ENCODE peak calls at places on chromosomes 5 and 9, in four cellular contexts. B is psoas muscle, C is ovary, G is lower lobe of right lung. V is an unnamed sample.

GRCh38 chr9:117903453-117903852 is 199.2 kb downstream of the TLR4 start:
- DNase-seq in B (no peak), G (no peak), C (no peak), V (no peak)

GRCh38 chr5:141695627-141696180 is 13.7 kb upstream of the ARAP3 start:
- DNase-seq in B (no peak), C (no peak), G (no peak), V (no peak)

GRCh38 chr5:575636-576035 is 36.5 kb upstream of the CEP72 start:
- DNase-seq in G (no peak), B (no peak), C (no peak), V (no peak)

GRCh38 chr9:69376651-69377050 is 51.6 kb downstream of the ENTREP1 start:
- DNase-seq in C (peak; percentile 54), G (peak; percentile 54), B (peak; percentile 68), V (peak; percentile 79)

GRCh38 chr9:80144856-80145255 is 573.1 kb downstream of the TLE4 start:
- DNase-seq in G (no peak), B (no peak), C (no peak), V (no peak)

GRCh38 chr9:113633782-113634596 is 170.5 kb downstream of the RGS3 start:
- DNase-seq in G (no peak), C (peak; percentile 5), B (no peak), V (no peak)

GRCh38 chr5:137376127-137376526 is 123.0 kb downstream of the SPOCK1 start:
- DNase-seq in B (no peak), C (no peak), G (peak; percentile 82), V (peak; percentile 86)

GRCh38 chr9:21779397-21779796 is 23.0 kb upstream of the MTAP start:
- DNase-seq in C (no peak), G (no peak), B (no peak), V (no peak)

GRCh38 chr9:117672397-117672796 is 31.8 kb upstream of the TLR4 start:
- DNase-seq in C (no peak), B (no peak), G (no peak), V (no peak)

GRCh38 chr9:113349044-113349433 is 302 bp upstream of the BSPRY start:
- DNase-seq in G (no peak), B (no peak), C (no peak), V (no peak)

GRCh38 chr5:27462936-27463335 is 424.6 kb upstream of the CDH9 start:
- DNase-seq in C (no peak), G (no peak), B (no peak), V (no peak)

GRCh38 chr5:126674145-126674544 is 73.4 kb downstream of the PHAX start:
- DNase-seq in C (no peak), G (no peak), B (no peak), V (no peak)

GRCh38 chr5:136080483-136081180 is 51.8 kb downstream of the TGFBI start:
- DNase-seq in B (peak; percentile 94), C (peak; percentile 84), G (peak; percentile 91), V (peak; percentile 82)

GRCh38 chr9:91682806-91683205 is 259.2 kb upstream of the NFIL3 start:
- DNase-seq in B (no peak), C (no peak), G (no peak), V (no peak)

GRCh38 chr5:170745481-170746061 is 38.0 kb upstream of the GABRP start:
- DNase-seq in B (no peak), C (no peak), G (peak; percentile 55), V (peak; percentile 54)

GRCh38 chr5:124734574-124735168 is 11.8 kb downstream of the ZNF608 start:
- DNase-seq in C (no peak), B (no peak), G (no peak), V (no peak)
- H3K4me1 ChIP-seq in C (no peaks in the 10 kb centered on the region), B (peaks cover 56% of the 10 kb centered on the region), G (peaks cover 55% of the 10 kb centered on the region), V (peaks cover 58% of the 10 kb centered on the region)

GRCh38 chr5:163456840-163457239 is 3.1 kb downstream of the NUDCD2 start:
- DNase-seq in G (no peak), C (no peak), B (no peak), V (no peak)
- H3K27ac ChIP-seq in G (no peak overlapping the region), C (no peak overlapping the region), B (no peak overlapping the region), V (no peak overlapping the region)

DNA sequence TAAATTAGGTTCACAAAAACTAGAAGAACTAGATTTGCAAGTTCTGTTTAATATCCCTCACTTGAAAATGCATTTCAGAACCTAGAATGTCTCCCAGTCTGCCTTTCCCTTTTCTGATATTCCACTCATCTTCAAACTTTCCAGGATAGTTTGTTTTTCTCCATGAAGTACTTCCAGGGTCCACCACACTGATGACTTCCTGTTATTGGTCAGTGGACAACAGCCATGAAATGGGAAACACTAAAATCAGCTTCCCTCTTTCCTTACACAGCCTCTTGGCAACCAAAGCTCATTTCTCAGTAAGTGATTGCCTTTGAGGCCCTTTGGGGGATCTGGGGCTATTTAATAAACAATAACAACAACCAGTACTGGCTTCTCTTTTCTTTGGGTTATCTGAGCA is 68.6 kb downstream of the SERINC5 start:
- DNase-seq in G (no peak), C (no peak), B (no peak), V (no peak)
- H3K4me1 ChIP-seq in G (peaks cover 56% of the 10 kb centered on the region), C (peaks cover 20% of the 10 kb centered on the region), B (peaks cover 18% of the 10 kb centered on the region), V (peaks cover 50% of the 10 kb centered on the region)

GRCh38 chr5:77354454-77354853 is 137.7 kb downstream of the WDR41 start:
- DNase-seq in C (no peak), B (no peak), G (no peak), V (no peak)

GRCh38 chr5:77355074-77355473 is 137.0 kb downstream of the WDR41 start:
- DNase-seq in B (no peak), C (no peak), G (no peak), V (no peak)

GRCh38 chr5:77355751-77356150 is 136.4 kb downstream of the WDR41 start:
- DNase-seq in C (no peak), G (no peak), B (no peak), V (no peak)

GRCh38 chr5:77358566-77359205 is 133.4 kb downstream of the WDR41 start:
- DNase-seq in B (no peak), C (peak; percentile 21), G (no peak), V (no peak)

GRCh38 chr5:77356740-77357139 is 135.4 kb downstream of the WDR41 start:
- DNase-seq in B (no peak), C (no peak), G (no peak), V (no peak)
- H3K27ac ChIP-seq in B (no peak overlapping the region), C (no peak overlapping the region), G (no peak overlapping the region), V (no peak overlapping the region)

DNA sequence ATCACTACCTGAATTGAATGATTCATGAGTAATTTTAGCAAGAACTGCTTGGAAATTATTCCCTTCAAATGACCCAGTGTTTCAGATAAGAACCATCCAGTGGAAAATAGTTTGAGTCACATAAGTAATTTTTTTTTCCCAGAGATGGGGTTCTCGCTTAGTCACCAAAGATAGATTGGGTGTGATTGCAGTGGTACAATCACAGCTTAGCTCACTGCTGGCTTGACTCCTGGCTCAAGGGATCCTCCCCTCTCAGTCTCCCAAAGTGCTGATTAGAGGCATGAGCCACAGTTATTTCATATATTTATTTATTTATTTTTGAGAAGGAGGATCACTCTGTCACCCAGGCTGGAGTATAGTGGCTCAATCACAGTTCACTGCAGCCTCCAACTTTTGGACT is 574.6 kb upstream of the ARRDC3 start:
- DNase-seq in G (no peak), B (no peak), C (no peak), V (no peak)
- H3K4me1 ChIP-seq in G (no peaks in the 10 kb centered on the region), B (no peaks in the 10 kb centered on the region), C (no peaks in the 10 kb centered on the region), V (no peaks in the 10 kb centered on the region)

DNA sequence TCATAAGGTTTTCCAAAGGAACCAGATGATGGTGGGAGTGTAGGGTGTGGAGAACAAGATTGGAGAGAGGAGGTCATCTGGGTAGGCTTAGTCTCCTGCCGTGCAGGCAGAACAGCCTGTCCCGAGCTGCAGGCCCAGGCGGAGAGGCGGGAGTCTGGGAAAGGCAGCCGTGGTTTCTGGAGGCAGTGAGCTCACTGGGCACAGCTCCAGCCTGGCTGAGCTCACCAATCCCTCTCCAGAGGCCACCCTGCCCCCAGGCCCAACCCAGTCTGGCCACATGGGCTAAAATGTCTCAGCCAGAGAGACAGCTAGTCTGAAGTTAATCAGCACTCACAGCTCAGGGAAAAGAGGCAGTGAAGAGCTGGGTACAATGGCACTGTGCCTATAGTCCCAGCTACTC is 12.3 kb downstream of the P4HA2 start:
- DNase-seq in B (peak; percentile 97), G (peak; percentile 85), C (peak; percentile 91), V (peak; percentile 87)
- H3K27ac ChIP-seq in B (peak overlapping the region; percentile 67), G (peak overlapping the region; percentile 73), C (peak overlapping the region; percentile 46), V (peak overlapping the region; percentile 81)

DNA sequence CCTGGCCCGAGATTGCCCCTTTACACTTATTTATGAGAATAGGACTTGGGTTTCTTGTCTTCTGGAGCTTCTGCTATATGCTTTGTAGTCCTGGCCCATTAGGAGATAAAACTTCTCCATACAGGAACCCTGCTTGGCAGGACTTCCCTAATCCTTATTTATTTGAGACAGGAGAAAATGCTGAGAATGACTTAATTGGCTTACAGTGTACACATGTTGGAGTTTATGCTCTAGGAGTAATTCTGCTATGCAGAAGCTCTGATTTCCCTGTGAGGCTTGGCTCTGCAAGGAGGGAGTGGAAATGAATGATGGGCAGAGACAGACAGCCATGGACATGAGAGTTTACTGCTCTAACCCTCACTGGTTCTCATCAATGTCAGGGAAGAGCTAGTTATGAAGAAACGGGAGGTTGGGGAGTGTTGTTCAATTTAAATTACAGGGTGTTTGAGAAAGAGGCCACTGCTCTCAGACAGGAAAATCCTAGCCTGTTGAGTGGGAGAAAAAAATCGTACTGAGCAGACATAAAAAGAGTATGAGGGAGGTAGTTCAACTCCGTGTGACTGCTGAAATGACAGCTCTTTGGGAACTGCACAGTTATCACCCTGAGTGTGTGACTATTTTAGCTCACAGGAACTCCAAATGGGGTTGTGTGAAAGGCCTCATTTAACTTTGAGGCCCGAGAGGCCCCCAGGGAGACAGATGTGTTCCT is 37.5 kb downstream of the ACTBL2 start:
- DNase-seq in B (no peak), G (no peak), C (no peak), V (no peak)
- H3K4me1 ChIP-seq in B (no peaks in the 10 kb centered on the region), G (no peaks in the 10 kb centered on the region), C (peaks cover 10% of the 10 kb centered on the region), V (no peaks in the 10 kb centered on the region)

DNA sequence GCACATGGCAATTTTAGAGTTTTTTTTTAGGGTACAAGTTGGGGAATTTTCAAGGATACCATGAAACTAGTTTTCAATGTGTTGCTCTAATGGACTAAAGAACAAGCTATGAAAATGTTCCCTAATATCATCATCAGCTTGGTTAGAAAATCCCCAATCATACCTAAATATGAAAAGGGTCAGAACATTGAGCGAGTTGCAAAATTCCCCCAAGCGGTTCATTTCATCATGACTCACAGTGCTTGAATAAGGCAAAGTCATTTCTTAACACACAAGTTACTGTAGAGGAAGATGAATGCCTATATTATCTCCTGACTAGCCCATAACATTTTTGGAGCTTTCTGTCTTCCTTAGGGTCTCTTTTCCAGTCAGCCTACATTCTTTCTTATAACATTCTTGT is 62.7 kb downstream of the ST8SIA4 start:
- DNase-seq in B (no peak), C (no peak), G (no peak), V (peak; percentile 34)
- H3K27ac ChIP-seq in B (no peak overlapping the region), C (no peak overlapping the region), G (no peak overlapping the region), V (no peak overlapping the region)

GRCh38 chr5:72847989-72848473 is 31.6 kb downstream of the TNPO1 start:
- DNase-seq in B (peak; percentile 95), C (peak; percentile 85), G (peak; percentile 92), V (peak; percentile 95)
- H3K4me1 ChIP-seq in B (peaks cover 73% of the 10 kb centered on the region), C (peaks cover 8% of the 10 kb centered on the region), G (peaks cover 58% of the 10 kb centered on the region), V (peaks cover 46% of the 10 kb centered on the region)

V was measured in upper lobe of left lung.